ENCODE peak calls at places on chromosomes 2 and 18, in nine cellular contexts. L, Y, E, O, S, H, W, I and T are unnamed samples.

GRCh38 chr2:169415233-169415748 is 53.0 kb upstream of the LRP2 start:
- DNase-seq in L (no peak), Y (no peak), E (no peak), O (no peak), S (no peak), H (no peak), W (no peak), I (no peak), T (no peak)

GRCh38 chr2:241987726-241988125 is 118.2 kb downstream of the RTP5 start:
- DNase-seq in L (no peak), Y (no peak), E (no peak), O (no peak), S (no peak), H (no peak), W (no peak), I (no peak), T (no peak)

GRCh38 chr2:162256621-162257020 is 13.4 kb upstream of the FAP start:
- DNase-seq in L (no peak), Y (no peak), E (no peak), O (no peak), S (no peak), H (no peak), W (no peak), I (no peak), T (no peak)

GRCh38 chr18:56715121-56715520 is 64.0 kb downstream of the WDR7 start:
- DNase-seq in L (no peak), Y (no peak), E (no peak), O (no peak), S (no peak), H (no peak), W (no peak), I (no peak), T (no peak)

GRCh38 chr2:191289049-191289448 is 43.8 kb downstream of the MYO1B start:
- DNase-seq in L (no peak), Y (no peak), E (no peak), O (no peak), S (no peak), H (no peak), W (no peak), I (no peak), T (no peak)

GRCh38 chr2:2912731-2913130 is 464.9 kb downstream of the EIPR1 start:
- DNase-seq in L (no peak), Y (no peak), E (no peak), O (no peak), S (no peak), H (no peak), W (no peak), I (no peak), T (no peak)

GRCh38 chr2:37623971-37624897 is 47.2 kb downstream of the CDC42EP3 start:
- DNase-seq in L (no peak), Y (no peak), E (no peak), O (no peak), S (no peak), H (no peak), W (no peak), I (no peak), T (no peak)

GRCh38 chr2:226687641-226688253 is 111.9 kb downstream of the IRS1 start:
- DNase-seq in L (no peak), Y (no peak), E (no peak), O (no peak), S (no peak), H (no peak), W (no peak), I (no peak), T (no peak)

GRCh38 chr2:28993211-28993960 is 12.3 kb downstream of the TOGARAM2 start:
- DNase-seq in L (no peak), Y (no peak), E (no peak), O (no peak), S (no peak), H (peak; percentile 57), W (no peak), I (no peak), T (no peak)

GRCh38 chr2:200798519-200798918 is 13.2 kb upstream of the BZW1 start:
- DNase-seq in L (no peak), Y (no peak), E (no peak), O (no peak), S (no peak), H (no peak), W (no peak), I (no peak), T (no peak)

GRCh38 chr2:20282916-20283592 is 58.1 kb upstream of the SDC1 start:
- DNase-seq in L (no peak), Y (peak; percentile 47), E (no peak), O (no peak), S (no peak), H (peak; percentile 74), W (no peak), I (no peak), T (peak; percentile 60)

GRCh38 chr2:233247744-233248143 is 3.7 kb upstream of the ATG16L1 start:
- DNase-seq in L (no peak), Y (no peak), E (no peak), O (no peak), S (peak; percentile 97), H (no peak), W (peak; percentile 41), I (no peak), T (no peak)

GRCh38 chr2:124046332-124046731 is 21.2 kb downstream of the CNTNAP5 start:
- DNase-seq in L (no peak), Y (no peak), E (no peak), O (no peak), S (no peak), H (no peak), W (no peak), I (no peak), T (no peak)

GRCh38 chr2:127410871-127411396 is 7.3 kb upstream of the PROC start:
- DNase-seq in L (peak; percentile 26), Y (no peak), E (no peak), O (no peak), S (no peak), H (peak; percentile 29), W (no peak), I (no peak), T (no peak)

GRCh38 chr18:3162181-3162580 is 57.6 kb downstream of the MYOM1 start:
- DNase-seq in L (no peak), Y (no peak), E (no peak), O (no peak), S (no peak), H (peak; percentile 46), W (no peak), I (no peak), T (no peak)

GRCh38 chr2:62050456-62051045 is 145.1 kb downstream of the COMMD1 start:
- DNase-seq in L (peak; percentile 27), Y (no peak), E (no peak), O (no peak), S (no peak), H (no peak), W (no peak), I (no peak), T (no peak)

GRCh38 chr18:48934400-48934707 is 16.4 kb downstream of the SMAD7 start:
- DNase-seq in L (no peak), Y (no peak), E (no peak), O (no peak), S (no peak), H (no peak), W (no peak), I (no peak), T (no peak)
- H3K36me3 ChIP-seq in L (no peaks in the 10 kb centered on the region), Y (no peaks in the 10 kb centered on the region), E (peaks cover 5% of the 10 kb centered on the region), O (no peaks in the 10 kb centered on the region), S (no peaks in the 10 kb centered on the region), H (no peaks in the 10 kb centered on the region), W (no peaks in the 10 kb centered on the region), I (no peaks in the 10 kb centered on the region), T (peaks cover 6% of the 10 kb centered on the region)

DNA sequence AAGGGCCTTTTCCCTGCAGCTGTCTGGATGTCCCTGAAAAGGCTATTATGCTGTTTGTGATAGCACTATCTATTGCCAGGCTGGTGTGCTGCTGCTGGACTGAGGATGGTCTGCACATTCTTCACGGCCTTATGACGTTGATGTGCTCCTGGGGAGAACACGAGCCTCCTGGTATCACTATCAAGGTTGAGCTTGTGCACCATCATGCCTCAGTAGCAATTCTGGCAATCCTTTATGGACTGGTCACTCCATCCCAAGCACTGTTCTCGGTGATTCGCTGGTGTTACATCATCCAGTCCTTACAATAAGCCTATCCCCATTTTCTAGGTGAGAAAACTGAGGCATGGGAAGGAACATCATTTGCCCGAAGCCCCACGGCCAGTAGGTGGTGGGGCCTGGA is 18.2 kb upstream of the CCBE1 start:
- DNase-seq in L (no peak), Y (no peak), E (no peak), O (no peak), S (no peak), H (no peak), W (no peak), I (no peak), T (no peak)
- H3K4me3 ChIP-seq in L (no peak overlapping the region), Y (no peak overlapping the region), E (no peak overlapping the region), O (no peak overlapping the region), S (no peak overlapping the region), H (no peak overlapping the region), W (no peak overlapping the region), I (no peak overlapping the region), T (no peak overlapping the region)

GRCh38 chr2:9614562-9614961 is 16.2 kb downstream of the YWHAQ start:
- DNase-seq in L (no peak), Y (no peak), E (no peak), O (no peak), S (no peak), H (no peak), W (no peak), I (no peak), T (no peak)

GRCh38 chr2:9610781-9611548 is 19.8 kb downstream of the YWHAQ start:
- DNase-seq in L (no peak), Y (no peak), E (no peak), O (no peak), S (no peak), H (no peak), W (no peak), I (no peak), T (no peak)

GRCh38 chr2:9617749-9618148 is 13.0 kb downstream of the YWHAQ start:
- DNase-seq in L (no peak), Y (no peak), E (no peak), O (no peak), S (no peak), H (no peak), W (no peak), I (no peak), T (no peak)

GRCh38 chr2:9617296-9617695 is 13.5 kb downstream of the YWHAQ start:
- DNase-seq in L (no peak), Y (no peak), E (no peak), O (no peak), S (no peak), H (no peak), W (no peak), I (no peak), T (no peak)

GRCh38 chr2:9613291-9613690 is 17.5 kb downstream of the YWHAQ start:
- DNase-seq in L (no peak), Y (no peak), E (no peak), O (no peak), S (no peak), H (no peak), W (no peak), I (no peak), T (no peak)
- H3K4me1 ChIP-seq in L (peaks cover 11% of the 10 kb centered on the region), Y (peaks cover 64% of the 10 kb centered on the region), E (peaks cover 25% of the 10 kb centered on the region), O (peaks cover 31% of the 10 kb centered on the region), S (peaks cover 47% of the 10 kb centered on the region), H (peaks cover 29% of the 10 kb centered on the region), W (peaks cover 43% of the 10 kb centered on the region), I (peaks cover 30% of the 10 kb centered on the region), T (no peaks in the 10 kb centered on the region)

DNA sequence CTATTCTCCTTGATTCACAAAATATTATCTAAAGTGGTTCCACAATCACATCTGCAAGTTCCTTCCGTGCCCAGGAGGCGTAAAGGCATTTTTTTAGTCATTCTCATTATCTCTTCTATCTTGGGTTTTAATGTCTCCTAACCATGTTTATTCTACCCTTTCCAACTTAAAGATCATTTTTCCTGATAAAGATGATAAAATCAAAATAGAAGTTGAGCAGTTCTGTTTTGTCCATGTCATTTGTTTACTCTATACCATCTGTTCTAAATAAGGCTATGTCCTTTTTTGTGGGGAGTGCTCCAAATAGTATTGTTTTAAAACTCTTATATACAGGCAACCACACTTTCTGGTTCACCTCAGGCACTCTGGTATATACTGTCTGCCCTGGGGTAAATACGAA is 85.9 kb downstream of the AFF3 start:
- DNase-seq in L (no peak), Y (no peak), E (no peak), O (no peak), S (no peak), H (no peak), W (no peak), I (no peak), T (no peak)
- H3K36me3 ChIP-seq in L (no peaks in the 10 kb centered on the region), Y (no peaks in the 10 kb centered on the region), E (no peaks in the 10 kb centered on the region), O (no peaks in the 10 kb centered on the region), S (no peaks in the 10 kb centered on the region), H (no peaks in the 10 kb centered on the region), W (no peaks in the 10 kb centered on the region), I (no peaks in the 10 kb centered on the region), T (no peaks in the 10 kb centered on the region)